ENCODE peak calls at places on chromosomes 2 and 18, in six cellular contexts. A is HCT116; C is NAMALWA; K is naive thymus-derived CD8-positive, alpha-beta T cell; R is anterior cingulate cortex; P is GM03348. S is an unnamed sample.

GRCh38 chr2:55120634-55121359 is 70.5 kb upstream of the RTN4 start:
- DNase-seq in A (no peak), C (peak), K (no peak), R (peak), P (peak), S (no peak)

GRCh38 chr18:58337688-58338087 is 291.2 kb downstream of the ALPK2 start:
- DNase-seq in A (no peak), C (no peak), K (no peak), R (no peak), P (no peak), S (no peak)

GRCh38 chr2:120239488-120240287 is 13.0 kb upstream of the RALB start:
- DNase-seq in A (no peak), C (no peak), K (no peak), R (no peak), P (peak), S (no peak)

GRCh38 chr2:67917332-67918054 is 145.3 kb downstream of the C1D start:
- DNase-seq in A (no peak), C (no peak), K (no peak), R (no peak), P (peak), S (no peak)

GRCh38 chr18:24051256-24051947 is 36.8 kb downstream of the TTC39C start:
- DNase-seq in A (no peak), C (no peak), K (no peak), R (no peak), P (no peak), S (no peak)

GRCh38 chr2:205822578-205822977 is 140.3 kb downstream of the NRP2 start:
- DNase-seq in A (no peak), C (no peak), K (no peak), R (no peak), P (peak), S (no peak)

GRCh38 chr2:23806665-23807064 is 120.3 kb downstream of the ATAD2B start:
- DNase-seq in A (no peak), C (no peak), K (no peak), R (no peak), P (no peak), S (no peak)

GRCh38 chr2:145617906-145618305 is 1098.0 kb upstream of the ZEB2 start:
- DNase-seq in A (no peak), C (no peak), K (no peak), R (no peak), P (peak), S (no peak)

GRCh38 chr2:120244656-120245519 is 7.8 kb upstream of the RALB start:
- DNase-seq in A (no peak), C (no peak), K (no peak), R (no peak), P (no peak), S (no peak)

GRCh38 chr2:140643761-140644187 is 1487.0 kb downstream of the LRP1B start:
- DNase-seq in A (no peak), C (no peak), K (no peak), R (no peak), P (no peak), S (no peak)

GRCh38 chr2:60212174-60212945 is 341.1 kb downstream of the BCL11A start:
- DNase-seq in A (no peak), C (no peak), K (no peak), R (no peak), P (no peak), S (no peak)

GRCh38 chr2:60414731-60415130 is 138.7 kb downstream of the BCL11A start:
- DNase-seq in A (no peak), C (no peak), K (no peak), R (no peak), P (no peak), S (no peak)

GRCh38 chr2:199484927-199485326 is 27.2 kb upstream of the SATB2 start:
- DNase-seq in A (no peak), C (peak), K (no peak), R (no peak), P (no peak), S (no peak)

S was measured in GM13977.